ENCODE peak calls at places on chromosomes 7 and 10, in six cellular contexts. D is GM23248; Z is effector memory CD4-positive, alpha-beta T cell; W is kidney epithelial cell; H is M059J; T is OCI-LY7. K is an unnamed sample.

GRCh38 chr10:15419279-15419874 is 48.3 kb upstream of the FAM171A1 start:
- DNase-seq in W (peak), D (peak), H (no peak), Z (no peak), T (peak), K (no peak)

GRCh38 chr7:21192662-21193061 is 235.2 kb upstream of the SP4 start:
- DNase-seq in T (no peak), W (peak), D (no peak), H (no peak), Z (no peak), K (no peak)

GRCh38 chr10:23158370-23158769 is 33.7 kb upstream of the PTF1A start:
- DNase-seq in W (no peak), H (peak), D (peak), T (peak), Z (no peak), K (no peak)

GRCh38 chr7:25391295-25391861 is 163.1 kb upstream of the NPVF start:
- DNase-seq in D (peak), Z (no peak), T (peak), H (peak), W (no peak), K (no peak)

GRCh38 chr7:15495170-15495569 is 66.6 kb downstream of the AGMO start:
- DNase-seq in Z (no peak), T (no peak), W (no peak), D (no peak), H (peak), K (no peak)

GRCh38 chr7:53119514-53119933 is 84.1 kb downstream of the POM121L12 start:
- DNase-seq in W (peak), H (no peak), Z (no peak), T (no peak), D (no peak), K (no peak)

GRCh38 chr10:79132681-79133381 is 64.1 kb downstream of the ZMIZ1 start:
- DNase-seq in Z (no peak), W (no peak), D (no peak), T (peak), H (no peak), K (no peak)

GRCh38 chr10:77328272-77328816 is 309.3 kb downstream of the KCNMA1 start:
- DNase-seq in H (peak), W (no peak), Z (no peak), T (peak), D (peak), K (no peak)

GRCh38 chr10:129963076-129963830 is 821 bp downstream of the EBF3 start:
- DNase-seq in W (no peak), D (peak), Z (no peak), T (no peak), H (no peak), K (no peak)

GRCh38 chr7:25802473-25802872 is 349.5 kb upstream of the NFE2L3 start:
- DNase-seq in Z (no peak), H (no peak), D (no peak), T (no peak), W (no peak), K (no peak)

GRCh38 chr10:61283066-61283465 is 170.1 kb downstream of the TMEM26 start:
- DNase-seq in D (peak), Z (no peak), T (no peak), W (no peak), H (no peak), K (no peak)

GRCh38 chr10:32937824-32938482 is 20.1 kb downstream of the ITGB1 start:
- DNase-seq in H (no peak), Z (no peak), D (peak), W (no peak), T (no peak), K (no peak)

GRCh38 chr7:76165106-76165972 is 36.4 kb upstream of the SRRM3 start:
- DNase-seq in W (no peak), D (no peak), Z (no peak), T (no peak), H (no peak), K (no peak)

GRCh38 chr7:37310322-37311080 is 138.2 kb downstream of the ELMO1 start:
- DNase-seq in Z (no peak), D (no peak), W (no peak), T (peak), H (peak), K (no peak)

GRCh38 chr10:112295853-112296830 is 12.9 kb downstream of the TECTB start:
- DNase-seq in T (no peak), H (peak), Z (no peak), D (peak), W (no peak), K (no peak)

GRCh38 chr7:90594791-90595317 is 1.3 kb upstream of the CDK14 start:
- DNase-seq in Z (no peak), D (peak), W (peak), T (no peak), H (peak), K (no peak)